ENCODE peak calls at places on chromosomes 13 and 19, in seven cellular contexts. One of them, this sample, is unnamed.

GRCh38 chr13:26989261-26990007 is 182.2 kb downstream of the USP12 start:
- DNase-seq in NCI-H2107: no peak
- DNase-seq in breast epithelium: no peak
- DNase-seq in mucosa of gallbladder: no peak
- DNase-seq in amniotic stem cell: no peak
- DNase-seq in COR-L47: no peak
- DNase-seq in effector CD4-positive, alpha-beta T cell: no peak
- DNase-seq in this sample: no peak

GRCh38 chr13:113495494-113496251 is 5.2 kb upstream of the DCUN1D2 start:
- DNase-seq in NCI-H2107: no peak
- DNase-seq in breast epithelium: no peak
- DNase-seq in mucosa of gallbladder: no peak
- DNase-seq in amniotic stem cell: no peak
- DNase-seq in COR-L47: no peak
- DNase-seq in effector CD4-positive, alpha-beta T cell: no peak
- DNase-seq in this sample: no peak

GRCh38 chr13:38494445-38494844 is 144.8 kb downstream of the UFM1 start:
- DNase-seq in NCI-H2107: no peak
- DNase-seq in breast epithelium: no peak
- DNase-seq in mucosa of gallbladder: no peak
- DNase-seq in amniotic stem cell: no peak
- DNase-seq in COR-L47: no peak
- DNase-seq in effector CD4-positive, alpha-beta T cell: no peak
- DNase-seq in this sample: no peak

GRCh38 chr13:108700421-108701170 is 71.2 kb downstream of the MYO16 start:
- DNase-seq in NCI-H2107: no peak
- DNase-seq in breast epithelium: no peak
- DNase-seq in mucosa of gallbladder: no peak
- DNase-seq in amniotic stem cell: no peak
- DNase-seq in COR-L47: no peak
- DNase-seq in effector CD4-positive, alpha-beta T cell: no peak
- DNase-seq in this sample: peak

GRCh38 chr13:91693466-91693865 is 295.0 kb downstream of the GPC5 start:
- DNase-seq in NCI-H2107: no peak
- DNase-seq in breast epithelium: no peak
- DNase-seq in mucosa of gallbladder: no peak
- DNase-seq in amniotic stem cell: no peak
- DNase-seq in COR-L47: no peak
- DNase-seq in effector CD4-positive, alpha-beta T cell: no peak
- DNase-seq in this sample: no peak

GRCh38 chr19:3655402-3656072 is 28.9 kb upstream of the CACTIN start:
- DNase-seq in NCI-H2107: no peak
- DNase-seq in breast epithelium: no peak
- DNase-seq in mucosa of gallbladder: no peak
- DNase-seq in amniotic stem cell: no peak
- DNase-seq in COR-L47: no peak
- DNase-seq in effector CD4-positive, alpha-beta T cell: no peak
- DNase-seq in this sample: peak

GRCh38 chr13:36673838-36674326 is at the start of gene SERTM1:
- DNase-seq in NCI-H2107: no peak
- DNase-seq in breast epithelium: no peak
- DNase-seq in mucosa of gallbladder: no peak
- DNase-seq in amniotic stem cell: no peak
- DNase-seq in COR-L47: peak
- DNase-seq in effector CD4-positive, alpha-beta T cell: no peak
- DNase-seq in this sample: no peak

GRCh38 chr19:13212759-13213330 is 62.6 kb downstream of the IER2 start:
- DNase-seq in NCI-H2107: no peak
- DNase-seq in breast epithelium: peak
- DNase-seq in mucosa of gallbladder: no peak
- DNase-seq in amniotic stem cell: no peak
- DNase-seq in COR-L47: peak
- DNase-seq in effector CD4-positive, alpha-beta T cell: peak
- DNase-seq in this sample: no peak

GRCh38 chr13:33728271-33729037 is 89.5 kb upstream of the RFC3 start:
- DNase-seq in NCI-H2107: no peak
- DNase-seq in breast epithelium: no peak
- DNase-seq in mucosa of gallbladder: peak
- DNase-seq in amniotic stem cell: no peak
- DNase-seq in COR-L47: peak
- DNase-seq in effector CD4-positive, alpha-beta T cell: no peak
- DNase-seq in this sample: no peak

GRCh38 chr13:29702912-29703351 is 107.4 kb upstream of the SLC7A1 start:
- DNase-seq in NCI-H2107: no peak
- DNase-seq in breast epithelium: no peak
- DNase-seq in mucosa of gallbladder: no peak
- DNase-seq in amniotic stem cell: peak
- DNase-seq in COR-L47: no peak
- DNase-seq in effector CD4-positive, alpha-beta T cell: no peak
- DNase-seq in this sample: peak

GRCh38 chr13:21341637-21342422 is 117.3 kb downstream of the ZDHHC20 start:
- DNase-seq in NCI-H2107: no peak
- DNase-seq in breast epithelium: no peak
- DNase-seq in mucosa of gallbladder: no peak
- DNase-seq in amniotic stem cell: no peak
- DNase-seq in COR-L47: no peak
- DNase-seq in effector CD4-positive, alpha-beta T cell: no peak
- DNase-seq in this sample: no peak

GRCh38 chr13:92716749-92717148 is 509.9 kb upstream of the GPC6 start:
- DNase-seq in NCI-H2107: no peak
- DNase-seq in breast epithelium: no peak
- DNase-seq in mucosa of gallbladder: no peak
- DNase-seq in amniotic stem cell: no peak
- DNase-seq in COR-L47: no peak
- DNase-seq in effector CD4-positive, alpha-beta T cell: no peak
- DNase-seq in this sample: no peak

GRCh38 chr19:30116530-30116929 is 174.5 kb downstream of the URI1 start:
- DNase-seq in NCI-H2107: no peak
- DNase-seq in breast epithelium: no peak
- DNase-seq in mucosa of gallbladder: no peak
- DNase-seq in amniotic stem cell: no peak
- DNase-seq in COR-L47: no peak
- DNase-seq in effector CD4-positive, alpha-beta T cell: no peak
- DNase-seq in this sample: no peak

GRCh38 chr19:17938092-17938845 is 5.5 kb downstream of the CCDC124 start:
- DNase-seq in NCI-H2107: peak
- DNase-seq in breast epithelium: peak
- DNase-seq in mucosa of gallbladder: peak
- DNase-seq in amniotic stem cell: peak
- DNase-seq in COR-L47: peak
- DNase-seq in effector CD4-positive, alpha-beta T cell: peak
- DNase-seq in this sample: peak

GRCh38 chr13:79675931-79676658 is 195.1 kb downstream of the NDFIP2 start:
- DNase-seq in NCI-H2107: no peak
- DNase-seq in breast epithelium: no peak
- DNase-seq in mucosa of gallbladder: no peak
- DNase-seq in amniotic stem cell: no peak
- DNase-seq in COR-L47: no peak
- DNase-seq in effector CD4-positive, alpha-beta T cell: no peak
- DNase-seq in this sample: no peak

GRCh38 chr19:46605356-46605821 is 4.3 kb downstream of the CALM3 start:
- DNase-seq in NCI-H2107: no peak
- DNase-seq in breast epithelium: peak
- DNase-seq in mucosa of gallbladder: no peak
- DNase-seq in amniotic stem cell: no peak
- DNase-seq in COR-L47: no peak
- DNase-seq in effector CD4-positive, alpha-beta T cell: no peak
- DNase-seq in this sample: no peak

GRCh38 chr19:41194157-41194552 is 1.1 kb downstream of the CYP2S1 start:
- DNase-seq in NCI-H2107: no peak
- DNase-seq in breast epithelium: no peak
- DNase-seq in mucosa of gallbladder: no peak
- DNase-seq in amniotic stem cell: no peak
- DNase-seq in COR-L47: no peak
- DNase-seq in effector CD4-positive, alpha-beta T cell: no peak
- DNase-seq in this sample: no peak

GRCh38 chr19:53813996-53814395 is 10.1 kb downstream of the NLRP12 start:
- DNase-seq in NCI-H2107: no peak
- DNase-seq in breast epithelium: no peak
- DNase-seq in mucosa of gallbladder: no peak
- DNase-seq in amniotic stem cell: no peak
- DNase-seq in COR-L47: no peak
- DNase-seq in effector CD4-positive, alpha-beta T cell: no peak
- DNase-seq in this sample: no peak

GRCh38 chr19:1360126-1360817 is 23.4 kb upstream of the NDUFS7 start:
- DNase-seq in NCI-H2107: no peak
- DNase-seq in breast epithelium: no peak
- DNase-seq in mucosa of gallbladder: no peak
- DNase-seq in amniotic stem cell: no peak
- DNase-seq in COR-L47: no peak
- DNase-seq in effector CD4-positive, alpha-beta T cell: no peak
- DNase-seq in this sample: no peak

GRCh38 chr19:19515764-19516519 is at the start of gene NDUFA13:
- DNase-seq in NCI-H2107: peak
- DNase-seq in breast epithelium: peak
- DNase-seq in mucosa of gallbladder: peak
- DNase-seq in amniotic stem cell: peak
- DNase-seq in COR-L47: peak
- DNase-seq in effector CD4-positive, alpha-beta T cell: peak
- DNase-seq in this sample: peak

GRCh38 chr13:113074401-113074800 is 31.2 kb upstream of the F7 start:
- DNase-seq in NCI-H2107: no peak
- DNase-seq in breast epithelium: no peak
- DNase-seq in mucosa of gallbladder: no peak
- DNase-seq in amniotic stem cell: no peak
- DNase-seq in COR-L47: no peak
- DNase-seq in effector CD4-positive, alpha-beta T cell: no peak
- DNase-seq in this sample: no peak

GRCh38 chr19:19740755-19741154 is 7.8 kb upstream of the ZNF14 start:
- DNase-seq in NCI-H2107: no peak
- DNase-seq in breast epithelium: no peak
- DNase-seq in mucosa of gallbladder: no peak
- DNase-seq in amniotic stem cell: no peak
- DNase-seq in COR-L47: no peak
- DNase-seq in effector CD4-positive, alpha-beta T cell: no peak
- DNase-seq in this sample: no peak

GRCh38 chr19:14165986-14166385 is 29.6 kb upstream of the ASF1B start:
- DNase-seq in NCI-H2107: no peak
- DNase-seq in breast epithelium: no peak
- DNase-seq in mucosa of gallbladder: no peak
- DNase-seq in amniotic stem cell: no peak
- DNase-seq in COR-L47: no peak
- DNase-seq in effector CD4-positive, alpha-beta T cell: no peak
- DNase-seq in this sample: no peak

GRCh38 chr13:30872195-30872594 is 33.9 kb upstream of the MEDAG start:
- DNase-seq in NCI-H2107: no peak
- DNase-seq in breast epithelium: no peak
- DNase-seq in mucosa of gallbladder: no peak
- DNase-seq in amniotic stem cell: no peak
- DNase-seq in COR-L47: no peak
- DNase-seq in effector CD4-positive, alpha-beta T cell: no peak
- DNase-seq in this sample: no peak

GRCh38 chr19:54035215-54036178 is 28.2 kb downstream of the VSTM1 start:
- DNase-seq in NCI-H2107: no peak
- DNase-seq in breast epithelium: no peak
- DNase-seq in mucosa of gallbladder: no peak
- DNase-seq in amniotic stem cell: peak
- DNase-seq in COR-L47: no peak
- DNase-seq in effector CD4-positive, alpha-beta T cell: no peak
- DNase-seq in this sample: peak

GRCh38 chr13:19818223-19818842 is 35.6 kb upstream of the PSPC1 start:
- DNase-seq in NCI-H2107: no peak
- DNase-seq in breast epithelium: peak
- DNase-seq in mucosa of gallbladder: no peak
- DNase-seq in amniotic stem cell: no peak
- DNase-seq in COR-L47: no peak
- DNase-seq in effector CD4-positive, alpha-beta T cell: peak
- DNase-seq in this sample: no peak

GRCh38 chr19:39046037-39046821 is 13.9 kb upstream of the FBXO27 start:
- DNase-seq in NCI-H2107: no peak
- DNase-seq in breast epithelium: no peak
- DNase-seq in mucosa of gallbladder: peak
- DNase-seq in amniotic stem cell: no peak
- DNase-seq in COR-L47: no peak
- DNase-seq in effector CD4-positive, alpha-beta T cell: no peak
- DNase-seq in this sample: no peak